ENCODE peak calls at places on chromosomes 13 and 19, in five cellular contexts. One of them, this sample, is unnamed.

GRCh38 chr13:32261567-32261966 is 53.6 kb downstream of the ZAR1L start:
- DNase-seq in fibroblast of lung: peak; percentile 90
- DNase-seq in keratinocyte: peak; percentile 28
- DNase-seq in astrocyte: peak; percentile 93
- DNase-seq in right lobe of liver: peak; percentile 56
- DNase-seq in this sample: no peak

GRCh38 chr13:30173301-30173605 is 134.1 kb downstream of the KATNAL1 start:
- DNase-seq in fibroblast of lung: no peak
- DNase-seq in keratinocyte: no peak
- DNase-seq in astrocyte: no peak
- DNase-seq in right lobe of liver: no peak
- DNase-seq in this sample: no peak

GRCh38 chr19:34313188-34313587 is 51.8 kb upstream of the GPI start:
- DNase-seq in fibroblast of lung: peak; percentile 52
- DNase-seq in keratinocyte: peak; percentile 32
- DNase-seq in astrocyte: peak; percentile 80
- DNase-seq in right lobe of liver: no peak
- DNase-seq in this sample: no peak

GRCh38 chr13:73922728-73923393 is 211.3 kb downstream of the KLF12 start:
- DNase-seq in fibroblast of lung: no peak
- DNase-seq in keratinocyte: no peak
- DNase-seq in astrocyte: peak; percentile 70
- DNase-seq in right lobe of liver: no peak
- DNase-seq in this sample: no peak

GRCh38 chr19:11798391-11799296 is at the start of gene ZNF491:
- DNase-seq in fibroblast of lung: peak; percentile 88
- DNase-seq in keratinocyte: no peak
- DNase-seq in astrocyte: peak; percentile 78
- DNase-seq in right lobe of liver: peak; percentile 95
- DNase-seq in this sample: peak; percentile 96

GRCh38 chr19:5313307-5313706 is 27.3 kb downstream of the PTPRS start:
- DNase-seq in fibroblast of lung: no peak
- DNase-seq in keratinocyte: no peak
- DNase-seq in astrocyte: no peak
- DNase-seq in right lobe of liver: no peak
- DNase-seq in this sample: no peak

GRCh38 chr19:3830841-3831589 is 37.8 kb downstream of the ZFR2 start:
- DNase-seq in fibroblast of lung: no peak
- DNase-seq in keratinocyte: no peak
- DNase-seq in astrocyte: no peak
- DNase-seq in right lobe of liver: no peak
- DNase-seq in this sample: no peak

GRCh38 chr19:9431475-9431874 is 3.9 kb downstream of the ZNF266 start:
- DNase-seq in fibroblast of lung: peak; percentile 15
- DNase-seq in keratinocyte: peak; percentile 5
- DNase-seq in astrocyte: no peak
- DNase-seq in right lobe of liver: no peak
- DNase-seq in this sample: no peak

GRCh38 chr19:29478578-29479565 is 46.9 kb upstream of the VSTM2B start:
- DNase-seq in fibroblast of lung: no peak
- DNase-seq in keratinocyte: no peak
- DNase-seq in astrocyte: no peak
- DNase-seq in right lobe of liver: no peak
- DNase-seq in this sample: no peak

GRCh38 chr13:112984954-112985802 is 16.2 kb downstream of the MCF2L start:
- DNase-seq in fibroblast of lung: no peak
- DNase-seq in keratinocyte: no peak
- DNase-seq in astrocyte: no peak
- DNase-seq in right lobe of liver: peak; percentile 48
- DNase-seq in this sample: no peak

GRCh38 chr19:17734146-17734545 is 14.9 kb downstream of the MAP1S start:
- DNase-seq in fibroblast of lung: no peak
- DNase-seq in keratinocyte: no peak
- DNase-seq in astrocyte: no peak
- DNase-seq in right lobe of liver: no peak
- DNase-seq in this sample: no peak

GRCh38 chr13:71712988-71713653 is 153.9 kb downstream of the DACH1 start:
- DNase-seq in fibroblast of lung: peak; percentile 29
- DNase-seq in keratinocyte: no peak
- DNase-seq in astrocyte: no peak
- DNase-seq in right lobe of liver: no peak
- DNase-seq in this sample: no peak

GRCh38 chr13:81116461-81117282 is 775.7 kb upstream of the SPRY2 start:
- DNase-seq in fibroblast of lung: peak; percentile 26
- DNase-seq in keratinocyte: no peak
- DNase-seq in astrocyte: no peak
- DNase-seq in right lobe of liver: no peak
- DNase-seq in this sample: no peak

GRCh38 chr13:47334173-47334572 is 437.3 kb upstream of the HTR2A start:
- DNase-seq in fibroblast of lung: peak; percentile 94
- DNase-seq in keratinocyte: no peak
- DNase-seq in astrocyte: peak; percentile 91
- DNase-seq in right lobe of liver: no peak
- DNase-seq in this sample: no peak

GRCh38 chr13:74037762-74038161 is 96.4 kb downstream of the KLF12 start:
- DNase-seq in fibroblast of lung: no peak
- DNase-seq in keratinocyte: no peak
- DNase-seq in astrocyte: no peak
- DNase-seq in right lobe of liver: no peak
- DNase-seq in this sample: no peak

GRCh38 chr13:28268800-28269223 is 130.5 kb downstream of the PAN3 start:
- DNase-seq in fibroblast of lung: no peak
- DNase-seq in keratinocyte: no peak
- DNase-seq in astrocyte: no peak
- DNase-seq in right lobe of liver: no peak
- DNase-seq in this sample: no peak

GRCh38 chr19:44718441-44719261 is 19.7 kb downstream of the CEACAM16 start:
- DNase-seq in fibroblast of lung: peak; percentile 70
- DNase-seq in keratinocyte: no peak
- DNase-seq in astrocyte: peak; percentile 54
- DNase-seq in right lobe of liver: peak; percentile 84
- DNase-seq in this sample: peak; percentile 74

GRCh38 chr13:77511552-77511951 is 24.0 kb upstream of the SCEL start:
- DNase-seq in fibroblast of lung: no peak
- DNase-seq in keratinocyte: no peak
- DNase-seq in astrocyte: peak; percentile 47
- DNase-seq in right lobe of liver: no peak
- DNase-seq in this sample: no peak

GRCh38 chr13:73364706-73365105 is 305.9 kb downstream of the KLF5 start:
- DNase-seq in fibroblast of lung: no peak
- DNase-seq in keratinocyte: no peak
- DNase-seq in astrocyte: no peak
- DNase-seq in right lobe of liver: no peak
- DNase-seq in this sample: no peak

GRCh38 chr19:35509018-35509652 is 4.3 kb downstream of the DMKN start:
- DNase-seq in fibroblast of lung: no peak
- DNase-seq in keratinocyte: no peak
- DNase-seq in astrocyte: no peak
- DNase-seq in right lobe of liver: no peak
- DNase-seq in this sample: peak; percentile 84

GRCh38 chr13:64758520-64758919 is 2471.6 kb downstream of the PCDH9 start:
- DNase-seq in fibroblast of lung: no peak
- DNase-seq in keratinocyte: no peak
- DNase-seq in astrocyte: peak; percentile 39
- DNase-seq in right lobe of liver: no peak
- DNase-seq in this sample: no peak

GRCh38 chr13:23468811-23469210 is 35.3 kb upstream of the SACS start:
- DNase-seq in fibroblast of lung: no peak
- DNase-seq in keratinocyte: no peak
- DNase-seq in astrocyte: no peak
- DNase-seq in right lobe of liver: no peak
- DNase-seq in this sample: no peak

GRCh38 chr13:94063096-94063495 is 416.4 kb downstream of the DCT start:
- DNase-seq in fibroblast of lung: peak; percentile 27
- DNase-seq in keratinocyte: no peak
- DNase-seq in astrocyte: peak; percentile 56
- DNase-seq in right lobe of liver: no peak
- DNase-seq in this sample: no peak
- H3K4me3 ChIP-seq in fibroblast of lung: no peak overlapping the region
- H3K4me3 ChIP-seq in keratinocyte: no peak overlapping the region
- H3K4me3 ChIP-seq in astrocyte: no peak overlapping the region
- H3K4me3 ChIP-seq in right lobe of liver: no peak overlapping the region
- H3K4me3 ChIP-seq in this sample: no peak overlapping the region

GRCh38 chr19:13047374-13047773 is 52.1 kb downstream of the NFIX start:
- DNase-seq in fibroblast of lung: no peak
- DNase-seq in keratinocyte: no peak
- DNase-seq in astrocyte: no peak
- DNase-seq in right lobe of liver: no peak
- DNase-seq in this sample: no peak
- H3K27me3 ChIP-seq in fibroblast of lung: no peaks in the 10 kb centered on the region
- H3K27me3 ChIP-seq in keratinocyte: no peaks in the 10 kb centered on the region
- H3K27me3 ChIP-seq in astrocyte: no peaks in the 10 kb centered on the region
- H3K27me3 ChIP-seq in right lobe of liver: no peaks in the 10 kb centered on the region
- H3K27me3 ChIP-seq in this sample: no peaks in the 10 kb centered on the region

DNA sequence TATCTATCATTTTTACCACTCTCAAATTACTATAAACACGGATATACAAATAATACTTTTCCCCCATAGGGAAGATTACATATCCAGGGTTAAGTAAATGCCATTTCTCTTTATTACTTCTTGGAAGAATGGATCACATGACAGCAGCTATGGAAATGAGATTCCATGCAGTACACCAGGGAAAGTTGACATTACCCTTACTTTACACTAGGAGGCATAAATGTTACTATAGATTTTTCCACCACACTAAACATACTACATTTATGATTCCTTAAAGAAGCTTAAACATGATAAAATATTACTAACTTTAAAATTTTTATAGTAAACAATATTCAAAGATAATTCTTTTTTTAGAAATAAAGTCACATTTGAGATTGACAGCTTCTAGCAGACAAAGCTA is 611.4 kb downstream of the PCDH9 start:
- DNase-seq in fibroblast of lung: peak; percentile 72
- DNase-seq in keratinocyte: no peak
- DNase-seq in astrocyte: peak; percentile 46
- DNase-seq in right lobe of liver: no peak
- DNase-seq in this sample: no peak
- TF ChIP-seq CTCF in fibroblast of lung: peak; percentile 23
- TF ChIP-seq CTCF in keratinocyte: no peak
- TF ChIP-seq CTCF in astrocyte: peak; percentile 45
- TF ChIP-seq CTCF in right lobe of liver: peak; percentile 29
- TF ChIP-seq CTCF in this sample: peak; percentile 14

DNA sequence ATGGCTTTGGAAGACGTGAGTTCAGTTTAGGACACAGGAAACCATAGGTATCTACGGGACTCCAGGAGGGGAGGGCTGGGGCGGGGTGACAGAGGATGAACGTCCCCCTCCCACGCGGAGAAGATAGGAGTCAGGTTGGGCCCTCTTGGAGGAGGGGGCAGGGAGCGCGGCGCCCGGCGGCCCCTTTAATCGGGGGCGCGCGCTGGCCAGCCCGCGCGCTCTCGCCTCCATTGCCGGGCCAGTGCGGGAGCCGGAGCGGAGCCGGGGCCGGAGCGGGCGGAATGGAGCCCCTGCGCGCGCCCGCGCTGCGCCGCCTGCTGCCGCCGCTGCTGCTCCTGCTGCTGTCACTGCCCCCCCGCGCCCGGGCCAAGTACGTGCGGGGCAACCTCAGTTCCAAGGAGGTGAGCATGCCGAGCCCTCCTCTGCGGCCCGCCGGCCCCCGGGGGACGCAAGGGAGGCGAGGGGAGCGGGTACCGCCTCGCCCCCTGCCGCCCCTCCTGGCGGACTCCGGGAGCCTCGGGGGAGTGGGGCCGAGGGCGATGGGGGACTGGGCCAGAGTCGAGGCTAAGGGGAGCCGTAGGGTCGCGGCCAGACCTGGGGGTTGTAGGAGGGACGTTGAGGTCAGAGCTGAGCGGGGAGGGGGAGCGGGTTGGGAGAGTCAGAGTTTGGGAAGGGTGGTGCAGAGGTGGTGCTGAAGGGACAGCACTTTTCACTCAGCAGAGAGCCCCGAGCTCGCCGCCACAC is at the start of gene TMEM145:
- DNase-seq in fibroblast of lung: peak; percentile 36
- DNase-seq in keratinocyte: no peak
- DNase-seq in astrocyte: peak; percentile 41
- DNase-seq in right lobe of liver: no peak
- DNase-seq in this sample: no peak
- H3K4me3 ChIP-seq in fibroblast of lung: peak within 1 kb of the TSS; percentile 19
- H3K4me3 ChIP-seq in keratinocyte: peak within 1 kb of the TSS; percentile 51
- H3K4me3 ChIP-seq in astrocyte: peak within 1 kb of the TSS; percentile 46
- H3K4me3 ChIP-seq in right lobe of liver: peak within 1 kb of the TSS; percentile 31
- H3K4me3 ChIP-seq in this sample: peak within 1 kb of the TSS; percentile 51

DNA sequence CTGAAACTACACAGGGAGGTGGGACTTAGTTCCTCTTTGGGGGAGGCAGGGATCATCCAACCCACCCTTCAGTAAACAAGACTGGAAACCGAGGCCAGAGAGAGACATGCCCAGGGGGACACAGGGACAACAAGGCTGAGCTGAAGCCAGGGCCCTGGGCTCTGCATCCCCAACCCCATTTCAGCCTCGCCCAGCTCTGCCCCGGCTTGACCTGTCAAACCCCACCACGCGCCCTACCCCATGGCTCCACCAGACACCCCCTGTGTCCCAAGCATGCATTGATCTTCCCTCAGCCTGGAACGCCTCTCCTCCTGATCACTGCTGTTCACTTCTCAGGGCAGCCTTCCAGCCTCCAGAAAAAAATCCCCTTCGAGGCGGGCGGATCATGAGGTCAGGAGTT is 2.0 kb upstream of the APC2 start:
- DNase-seq in fibroblast of lung: no peak
- DNase-seq in keratinocyte: no peak
- DNase-seq in astrocyte: no peak
- DNase-seq in right lobe of liver: no peak
- DNase-seq in this sample: no peak
- H3K27me3 ChIP-seq in fibroblast of lung: peaks cover 55% of the 10 kb centered on the region
- H3K27me3 ChIP-seq in keratinocyte: peaks cover 73% of the 10 kb centered on the region
- H3K27me3 ChIP-seq in astrocyte: peaks cover 37% of the 10 kb centered on the region
- H3K27me3 ChIP-seq in right lobe of liver: peaks cover 25% of the 10 kb centered on the region
- H3K27me3 ChIP-seq in this sample: peaks cover 77% of the 10 kb centered on the region